ENCODE peak calls at places on chromosomes 2 and 18, in eight cellular contexts. One of them, this sample, is unnamed.

GRCh38 chr2:144362401-144362800 is 157.5 kb downstream of the ZEB2 start:
- DNase-seq in neural crest cell: no peak
- DNase-seq in choroid plexus epithelial cell: peak
- DNase-seq in fibroblast of pulmonary artery: no peak
- DNase-seq in endodermal cell: no peak
- DNase-seq in nephron progenitor cell: no peak
- DNase-seq in psoas muscle: no peak
- DNase-seq in stomach: no peak
- DNase-seq in this sample: no peak

GRCh38 chr2:190053426-190053825 is 9.1 kb downstream of the MSTN start:
- DNase-seq in neural crest cell: no peak
- DNase-seq in choroid plexus epithelial cell: peak
- DNase-seq in fibroblast of pulmonary artery: no peak
- DNase-seq in endodermal cell: no peak
- DNase-seq in nephron progenitor cell: no peak
- DNase-seq in psoas muscle: no peak
- DNase-seq in stomach: no peak
- DNase-seq in this sample: no peak

GRCh38 chr2:109421101-109421500 is 192.7 kb downstream of the SEPTIN10 start:
- DNase-seq in neural crest cell: no peak
- DNase-seq in choroid plexus epithelial cell: no peak
- DNase-seq in fibroblast of pulmonary artery: no peak
- DNase-seq in endodermal cell: no peak
- DNase-seq in nephron progenitor cell: no peak
- DNase-seq in psoas muscle: peak
- DNase-seq in stomach: no peak
- DNase-seq in this sample: no peak

GRCh38 chr2:213015387-213016165 is 135.8 kb downstream of the IKZF2 start:
- DNase-seq in neural crest cell: no peak
- DNase-seq in choroid plexus epithelial cell: no peak
- DNase-seq in fibroblast of pulmonary artery: no peak
- DNase-seq in endodermal cell: no peak
- DNase-seq in nephron progenitor cell: no peak
- DNase-seq in psoas muscle: no peak
- DNase-seq in stomach: no peak
- DNase-seq in this sample: no peak

GRCh38 chr18:6718255-6718654 is 11.3 kb upstream of the ARHGAP28 start:
- DNase-seq in neural crest cell: no peak
- DNase-seq in choroid plexus epithelial cell: no peak
- DNase-seq in fibroblast of pulmonary artery: no peak
- DNase-seq in endodermal cell: no peak
- DNase-seq in nephron progenitor cell: no peak
- DNase-seq in psoas muscle: no peak
- DNase-seq in stomach: no peak
- DNase-seq in this sample: no peak

GRCh38 chr2:158539176-158539895 is 82.6 kb downstream of the PKP4 start:
- DNase-seq in neural crest cell: no peak
- DNase-seq in choroid plexus epithelial cell: peak
- DNase-seq in fibroblast of pulmonary artery: peak
- DNase-seq in endodermal cell: no peak
- DNase-seq in nephron progenitor cell: no peak
- DNase-seq in psoas muscle: no peak
- DNase-seq in stomach: no peak
- DNase-seq in this sample: no peak

GRCh38 chr2:207107120-207107519 is 58.6 kb downstream of the KLF7 start:
- DNase-seq in neural crest cell: no peak
- DNase-seq in choroid plexus epithelial cell: no peak
- DNase-seq in fibroblast of pulmonary artery: no peak
- DNase-seq in endodermal cell: no peak
- DNase-seq in nephron progenitor cell: no peak
- DNase-seq in psoas muscle: no peak
- DNase-seq in stomach: no peak
- DNase-seq in this sample: no peak

GRCh38 chr2:133561045-133561852 is 7.0 kb downstream of the NCKAP5 start:
- DNase-seq in neural crest cell: no peak
- DNase-seq in choroid plexus epithelial cell: peak
- DNase-seq in fibroblast of pulmonary artery: peak
- DNase-seq in endodermal cell: no peak
- DNase-seq in nephron progenitor cell: no peak
- DNase-seq in psoas muscle: no peak
- DNase-seq in stomach: no peak
- DNase-seq in this sample: no peak

DNA sequence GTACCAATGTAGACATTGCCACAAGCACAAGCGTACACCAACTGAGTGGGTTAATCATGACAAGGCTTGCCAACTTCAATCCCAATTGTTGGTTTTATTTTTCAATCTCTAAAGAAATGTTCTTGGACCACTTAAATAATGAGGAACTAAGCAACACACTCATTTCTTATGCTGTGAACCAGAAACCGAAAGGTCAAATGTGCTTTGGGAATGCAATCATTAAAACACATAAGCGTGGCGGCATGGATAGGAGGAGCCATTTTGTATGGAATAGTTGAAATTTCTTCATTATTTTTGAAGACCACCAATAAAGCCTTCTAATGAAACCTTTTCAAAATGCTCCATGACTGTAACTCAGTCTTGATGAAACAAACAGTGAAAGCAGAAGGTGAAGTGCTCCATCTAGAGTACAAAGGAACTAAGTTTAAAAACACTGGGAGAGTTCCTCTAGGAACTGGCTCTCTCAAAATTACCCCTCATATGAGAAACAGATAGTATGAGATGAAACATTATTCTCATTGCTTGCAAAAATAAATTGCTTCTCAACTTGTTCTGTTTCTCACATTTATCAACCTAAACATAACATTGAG is 113.2 kb upstream of the CHST9 start:
- DNase-seq in neural crest cell: no peak
- DNase-seq in choroid plexus epithelial cell: no peak
- DNase-seq in fibroblast of pulmonary artery: no peak
- DNase-seq in endodermal cell: no peak
- DNase-seq in nephron progenitor cell: no peak
- DNase-seq in psoas muscle: no peak
- DNase-seq in stomach: no peak
- DNase-seq in this sample: no peak
- TF ChIP-seq CTCF in neural crest cell: peak
- TF ChIP-seq CTCF in choroid plexus epithelial cell: no peak
- TF ChIP-seq CTCF in fibroblast of pulmonary artery: no peak
- TF ChIP-seq CTCF in endodermal cell: peak
- TF ChIP-seq CTCF in nephron progenitor cell: peak
- TF ChIP-seq CTCF in psoas muscle: peak
- TF ChIP-seq CTCF in stomach: no peak
- TF ChIP-seq CTCF in this sample: no peak

GRCh38 chr2:199606193-199606780 is 148.5 kb upstream of the SATB2 start:
- DNase-seq in neural crest cell: no peak
- DNase-seq in choroid plexus epithelial cell: no peak
- DNase-seq in fibroblast of pulmonary artery: no peak
- DNase-seq in endodermal cell: no peak
- DNase-seq in nephron progenitor cell: no peak
- DNase-seq in psoas muscle: no peak
- DNase-seq in stomach: no peak
- DNase-seq in this sample: no peak
- TF ChIP-seq CTCF in neural crest cell: peak
- TF ChIP-seq CTCF in choroid plexus epithelial cell: peak
- TF ChIP-seq CTCF in fibroblast of pulmonary artery: peak
- TF ChIP-seq CTCF in endodermal cell: peak
- TF ChIP-seq CTCF in nephron progenitor cell: peak
- TF ChIP-seq CTCF in psoas muscle: no peak
- TF ChIP-seq CTCF in stomach: no peak
- TF ChIP-seq CTCF in this sample: no peak

GRCh38 chr18:57149031-57149430 is 2.1 kb downstream of the BOD1L2 start:
- DNase-seq in neural crest cell: no peak
- DNase-seq in choroid plexus epithelial cell: no peak
- DNase-seq in fibroblast of pulmonary artery: no peak
- DNase-seq in endodermal cell: no peak
- DNase-seq in nephron progenitor cell: no peak
- DNase-seq in psoas muscle: no peak
- DNase-seq in stomach: no peak
- DNase-seq in this sample: no peak

GRCh38 chr18:57150828-57151227 is 3.9 kb downstream of the BOD1L2 start:
- DNase-seq in neural crest cell: no peak
- DNase-seq in choroid plexus epithelial cell: no peak
- DNase-seq in fibroblast of pulmonary artery: no peak
- DNase-seq in endodermal cell: peak
- DNase-seq in nephron progenitor cell: peak
- DNase-seq in psoas muscle: no peak
- DNase-seq in stomach: no peak
- DNase-seq in this sample: peak

DNA sequence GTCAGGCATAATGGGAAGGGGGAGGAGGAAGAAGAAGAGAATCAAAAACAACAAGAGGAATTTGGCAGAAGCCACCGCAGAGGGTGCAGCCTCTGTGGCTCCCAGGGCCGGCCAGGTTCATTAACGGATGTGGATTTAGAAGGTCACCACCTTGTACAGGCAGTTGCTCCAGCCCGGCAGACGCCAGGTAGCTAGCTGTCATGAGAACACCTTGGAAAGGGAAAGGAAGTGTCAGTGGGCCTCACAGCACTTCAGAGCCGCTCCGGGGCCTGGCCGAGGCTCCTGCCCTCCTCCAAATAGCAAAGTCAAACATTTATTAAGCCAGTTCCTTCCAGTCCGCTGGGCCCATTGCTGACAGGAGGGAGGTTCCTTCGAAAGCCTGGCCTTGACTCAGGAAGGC is 7.5 kb downstream of the BOD1L2 start:
- DNase-seq in neural crest cell: no peak
- DNase-seq in choroid plexus epithelial cell: no peak
- DNase-seq in fibroblast of pulmonary artery: no peak
- DNase-seq in endodermal cell: no peak
- DNase-seq in nephron progenitor cell: no peak
- DNase-seq in psoas muscle: no peak
- DNase-seq in stomach: no peak
- DNase-seq in this sample: no peak
- TF ChIP-seq CTCF in neural crest cell: no peak
- TF ChIP-seq CTCF in choroid plexus epithelial cell: no peak
- TF ChIP-seq CTCF in fibroblast of pulmonary artery: no peak
- TF ChIP-seq CTCF in endodermal cell: no peak
- TF ChIP-seq CTCF in nephron progenitor cell: no peak
- TF ChIP-seq CTCF in psoas muscle: no peak
- TF ChIP-seq CTCF in stomach: no peak
- TF ChIP-seq CTCF in this sample: no peak

GRCh38 chr2:41414486-41415230 is 633.2 kb upstream of the PKDCC start:
- DNase-seq in neural crest cell: peak
- DNase-seq in choroid plexus epithelial cell: peak
- DNase-seq in fibroblast of pulmonary artery: peak
- DNase-seq in endodermal cell: peak
- DNase-seq in nephron progenitor cell: peak
- DNase-seq in psoas muscle: no peak
- DNase-seq in stomach: no peak
- DNase-seq in this sample: no peak
- TF ChIP-seq CTCF in neural crest cell: peak
- TF ChIP-seq CTCF in choroid plexus epithelial cell: peak
- TF ChIP-seq CTCF in fibroblast of pulmonary artery: peak
- TF ChIP-seq CTCF in endodermal cell: peak
- TF ChIP-seq CTCF in nephron progenitor cell: peak
- TF ChIP-seq CTCF in psoas muscle: peak
- TF ChIP-seq CTCF in stomach: peak
- TF ChIP-seq CTCF in this sample: peak

GRCh38 chr18:54775686-54776085 is 52.6 kb upstream of the RAB27B start:
- DNase-seq in neural crest cell: no peak
- DNase-seq in choroid plexus epithelial cell: peak
- DNase-seq in fibroblast of pulmonary artery: peak
- DNase-seq in endodermal cell: no peak
- DNase-seq in nephron progenitor cell: no peak
- DNase-seq in psoas muscle: no peak
- DNase-seq in stomach: peak
- DNase-seq in this sample: no peak
- TF ChIP-seq CTCF in neural crest cell: no peak
- TF ChIP-seq CTCF in choroid plexus epithelial cell: peak
- TF ChIP-seq CTCF in fibroblast of pulmonary artery: peak
- TF ChIP-seq CTCF in endodermal cell: peak
- TF ChIP-seq CTCF in nephron progenitor cell: no peak
- TF ChIP-seq CTCF in psoas muscle: no peak
- TF ChIP-seq CTCF in stomach: peak
- TF ChIP-seq CTCF in this sample: no peak

DNA sequence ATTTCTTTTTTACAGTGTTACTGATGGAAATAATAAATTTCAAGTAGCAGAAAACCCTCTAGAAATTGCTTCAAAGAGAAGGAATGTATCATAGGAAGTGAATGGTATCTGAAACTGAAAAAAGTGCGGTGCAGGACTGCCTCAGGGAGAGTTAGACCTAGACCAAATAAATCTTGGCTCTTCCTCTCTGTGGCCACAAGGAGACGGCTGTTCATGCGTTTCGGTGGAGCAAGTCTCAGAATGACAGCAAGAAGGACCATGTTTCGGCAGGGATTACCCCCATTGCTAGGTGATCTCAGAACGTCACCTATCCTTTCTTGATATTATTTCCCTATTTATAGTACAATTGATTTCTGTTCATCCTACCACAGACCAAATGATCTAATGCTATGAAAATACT is 522.3 kb downstream of the SOX11 start:
- DNase-seq in neural crest cell: no peak
- DNase-seq in choroid plexus epithelial cell: no peak
- DNase-seq in fibroblast of pulmonary artery: no peak
- DNase-seq in endodermal cell: peak
- DNase-seq in nephron progenitor cell: no peak
- DNase-seq in psoas muscle: no peak
- DNase-seq in stomach: no peak
- DNase-seq in this sample: no peak
- TF ChIP-seq CTCF in neural crest cell: peak
- TF ChIP-seq CTCF in choroid plexus epithelial cell: no peak
- TF ChIP-seq CTCF in fibroblast of pulmonary artery: no peak
- TF ChIP-seq CTCF in endodermal cell: peak
- TF ChIP-seq CTCF in nephron progenitor cell: no peak
- TF ChIP-seq CTCF in psoas muscle: no peak
- TF ChIP-seq CTCF in stomach: no peak
- TF ChIP-seq CTCF in this sample: no peak

DNA sequence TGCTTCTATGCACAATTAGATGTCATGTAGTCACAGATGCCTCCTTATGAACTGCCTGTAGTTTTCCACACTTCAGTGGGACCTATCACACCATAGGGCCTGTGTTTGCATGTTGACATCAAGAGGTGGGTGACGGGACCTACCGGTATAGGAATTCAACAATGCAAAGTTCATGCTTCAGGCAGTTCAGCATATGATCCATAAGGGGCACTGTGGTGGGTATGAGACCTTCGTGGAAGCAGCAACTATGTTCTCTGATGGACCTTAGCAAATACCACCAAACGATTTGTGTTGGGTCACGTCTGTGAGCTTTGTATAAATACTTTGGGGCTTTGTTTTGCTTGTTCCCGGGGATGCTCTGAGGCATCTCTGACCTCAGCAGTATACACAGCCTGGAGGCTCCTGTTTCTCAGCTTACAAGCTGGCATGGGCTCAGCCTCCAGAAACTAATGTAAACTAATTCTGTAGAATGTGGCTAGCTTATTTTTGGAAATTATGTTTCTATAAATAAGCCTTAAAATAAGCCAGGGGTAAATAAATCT is 111.6 kb downstream of the DTNA start:
- DNase-seq in neural crest cell: no peak
- DNase-seq in choroid plexus epithelial cell: peak
- DNase-seq in fibroblast of pulmonary artery: no peak
- DNase-seq in endodermal cell: peak
- DNase-seq in nephron progenitor cell: no peak
- DNase-seq in psoas muscle: no peak
- DNase-seq in stomach: no peak
- DNase-seq in this sample: no peak
- TF ChIP-seq CTCF in neural crest cell: no peak
- TF ChIP-seq CTCF in choroid plexus epithelial cell: peak
- TF ChIP-seq CTCF in fibroblast of pulmonary artery: no peak
- TF ChIP-seq CTCF in endodermal cell: peak
- TF ChIP-seq CTCF in nephron progenitor cell: no peak
- TF ChIP-seq CTCF in psoas muscle: no peak
- TF ChIP-seq CTCF in stomach: no peak
- TF ChIP-seq CTCF in this sample: no peak